ENCODE peak calls at places on chromosome 5, in ten cellular contexts. One of them, this sample, is unnamed. For H3K4me1, the result is how much of the 10 kb centered on the place peaks cover.

GRCh38 chr5:37477426-37477825 is 98.3 kb downstream of the WDR70 start:
- DNase-seq in tibial artery: no peak
- DNase-seq in breast epithelium: no peak
- DNase-seq in OCI-LY7: no peak
- DNase-seq in vagina: no peak
- DNase-seq in trophoblast cell: no peak
- DNase-seq in ovary: no peak
- DNase-seq in CD8-positive, alpha-beta T cell: no peak
- DNase-seq in adipocyte: no peak
- DNase-seq in GM23248: no peak
- DNase-seq in this sample: no peak

GRCh38 chr5:91433861-91434260 is 50.7 kb upstream of the ARRDC3 start:
- DNase-seq in GM23248: no peak
- DNase-seq in CD8-positive, alpha-beta T cell: no peak
- DNase-seq in ovary: no peak
- DNase-seq in adipocyte: no peak
- DNase-seq in OCI-LY7: no peak
- DNase-seq in trophoblast cell: no peak
- DNase-seq in vagina: no peak
- DNase-seq in breast epithelium: no peak
- DNase-seq in tibial artery: no peak
- DNase-seq in this sample: no peak

GRCh38 chr5:40781843-40782409 is 16.2 kb downstream of the PRKAA1 start:
- DNase-seq in trophoblast cell: no peak
- DNase-seq in CD8-positive, alpha-beta T cell: no peak
- DNase-seq in vagina: no peak
- DNase-seq in GM23248: peak
- DNase-seq in ovary: no peak
- DNase-seq in breast epithelium: no peak
- DNase-seq in OCI-LY7: no peak
- DNase-seq in adipocyte: peak
- DNase-seq in tibial artery: no peak
- DNase-seq in this sample: no peak

GRCh38 chr5:106288977-106289376 is 1381.8 kb downstream of the EFNA5 start:
- DNase-seq in adipocyte: peak
- DNase-seq in tibial artery: no peak
- DNase-seq in GM23248: no peak
- DNase-seq in breast epithelium: no peak
- DNase-seq in vagina: no peak
- DNase-seq in trophoblast cell: no peak
- DNase-seq in OCI-LY7: no peak
- DNase-seq in ovary: no peak
- DNase-seq in CD8-positive, alpha-beta T cell: no peak
- DNase-seq in this sample: no peak

GRCh38 chr5:179668404-179668803 is 12.4 kb downstream of the CBY3 start:
- DNase-seq in ovary: no peak
- DNase-seq in GM23248: peak
- DNase-seq in breast epithelium: no peak
- DNase-seq in OCI-LY7: peak
- DNase-seq in CD8-positive, alpha-beta T cell: peak
- DNase-seq in vagina: no peak
- DNase-seq in adipocyte: peak
- DNase-seq in tibial artery: no peak
- DNase-seq in trophoblast cell: peak
- DNase-seq in this sample: no peak

GRCh38 chr5:40672440-40672839 is 7.3 kb upstream of the PTGER4 start:
- DNase-seq in tibial artery: no peak
- DNase-seq in adipocyte: no peak
- DNase-seq in OCI-LY7: no peak
- DNase-seq in trophoblast cell: no peak
- DNase-seq in vagina: no peak
- DNase-seq in GM23248: no peak
- DNase-seq in ovary: no peak
- DNase-seq in breast epithelium: no peak
- DNase-seq in CD8-positive, alpha-beta T cell: no peak
- DNase-seq in this sample: no peak

GRCh38 chr5:67693956-67694564 is 497.5 kb upstream of the CD180 start:
- DNase-seq in breast epithelium: peak
- DNase-seq in ovary: peak
- DNase-seq in OCI-LY7: no peak
- DNase-seq in tibial artery: peak
- DNase-seq in adipocyte: peak
- DNase-seq in trophoblast cell: no peak
- DNase-seq in vagina: no peak
- DNase-seq in GM23248: peak
- DNase-seq in CD8-positive, alpha-beta T cell: no peak
- DNase-seq in this sample: no peak

GRCh38 chr5:176415240-176416122 is 858 bp downstream of the CLTB start:
- DNase-seq in CD8-positive, alpha-beta T cell: no peak
- DNase-seq in trophoblast cell: peak
- DNase-seq in OCI-LY7: peak
- DNase-seq in breast epithelium: peak
- DNase-seq in tibial artery: peak
- DNase-seq in ovary: peak
- DNase-seq in GM23248: peak
- DNase-seq in adipocyte: peak
- DNase-seq in vagina: no peak
- DNase-seq in this sample: no peak

GRCh38 chr5:59104400-59105117 is 521.7 kb downstream of the RAB3C start:
- DNase-seq in GM23248: no peak
- DNase-seq in CD8-positive, alpha-beta T cell: no peak
- DNase-seq in OCI-LY7: no peak
- DNase-seq in tibial artery: no peak
- DNase-seq in breast epithelium: no peak
- DNase-seq in vagina: no peak
- DNase-seq in trophoblast cell: peak
- DNase-seq in ovary: no peak
- DNase-seq in adipocyte: no peak
- DNase-seq in this sample: no peak

GRCh38 chr5:1298067-1298551 is 3.2 kb upstream of the TERT start:
- DNase-seq in breast epithelium: peak
- DNase-seq in vagina: no peak
- DNase-seq in tibial artery: no peak
- DNase-seq in OCI-LY7: no peak
- DNase-seq in adipocyte: no peak
- DNase-seq in CD8-positive, alpha-beta T cell: no peak
- DNase-seq in GM23248: no peak
- DNase-seq in ovary: no peak
- DNase-seq in trophoblast cell: no peak
- DNase-seq in this sample: no peak

GRCh38 chr5:119288364-119289047 is 67.3 kb upstream of the TNFAIP8 start:
- DNase-seq in trophoblast cell: peak
- DNase-seq in OCI-LY7: no peak
- DNase-seq in vagina: no peak
- DNase-seq in CD8-positive, alpha-beta T cell: no peak
- DNase-seq in GM23248: peak
- DNase-seq in breast epithelium: no peak
- DNase-seq in tibial artery: no peak
- DNase-seq in adipocyte: peak
- DNase-seq in ovary: no peak
- DNase-seq in this sample: no peak

GRCh38 chr5:178685386-178686059 is 44.9 kb downstream of the ZNF354A start:
- DNase-seq in trophoblast cell: peak
- DNase-seq in GM23248: no peak
- DNase-seq in tibial artery: no peak
- DNase-seq in adipocyte: no peak
- DNase-seq in breast epithelium: no peak
- DNase-seq in vagina: no peak
- DNase-seq in OCI-LY7: no peak
- DNase-seq in CD8-positive, alpha-beta T cell: no peak
- DNase-seq in ovary: no peak
- DNase-seq in this sample: no peak

GRCh38 chr5:112418412-112419049 is 546 bp downstream of the EPB41L4A start:
- DNase-seq in adipocyte: peak
- DNase-seq in CD8-positive, alpha-beta T cell: no peak
- DNase-seq in breast epithelium: no peak
- DNase-seq in trophoblast cell: no peak
- DNase-seq in ovary: peak
- DNase-seq in OCI-LY7: no peak
- DNase-seq in tibial artery: peak
- DNase-seq in vagina: no peak
- DNase-seq in GM23248: peak
- DNase-seq in this sample: no peak

GRCh38 chr5:53059281-53059680 is 50.3 kb downstream of the MOCS2 start:
- DNase-seq in ovary: no peak
- DNase-seq in GM23248: no peak
- DNase-seq in adipocyte: no peak
- DNase-seq in trophoblast cell: no peak
- DNase-seq in CD8-positive, alpha-beta T cell: no peak
- DNase-seq in vagina: no peak
- DNase-seq in breast epithelium: no peak
- DNase-seq in OCI-LY7: no peak
- DNase-seq in tibial artery: no peak
- DNase-seq in this sample: no peak

GRCh38 chr5:68839019-68839552 is 254.7 kb upstream of the SLC30A5 start:
- DNase-seq in ovary: no peak
- DNase-seq in CD8-positive, alpha-beta T cell: no peak
- DNase-seq in vagina: no peak
- DNase-seq in OCI-LY7: no peak
- DNase-seq in tibial artery: no peak
- DNase-seq in GM23248: peak
- DNase-seq in breast epithelium: no peak
- DNase-seq in trophoblast cell: peak
- DNase-seq in adipocyte: peak
- DNase-seq in this sample: no peak

GRCh38 chr5:149404746-149405549 is 25.9 kb upstream of the IL17B start:
- DNase-seq in tibial artery: peak
- DNase-seq in vagina: no peak
- DNase-seq in adipocyte: peak
- DNase-seq in OCI-LY7: no peak
- DNase-seq in ovary: no peak
- DNase-seq in CD8-positive, alpha-beta T cell: no peak
- DNase-seq in GM23248: peak
- DNase-seq in breast epithelium: no peak
- DNase-seq in trophoblast cell: peak
- DNase-seq in this sample: no peak

GRCh38 chr5:88664630-88665029 is 218.4 kb downstream of the MEF2C start:
- DNase-seq in CD8-positive, alpha-beta T cell: no peak
- DNase-seq in OCI-LY7: no peak
- DNase-seq in GM23248: no peak
- DNase-seq in ovary: no peak
- DNase-seq in vagina: no peak
- DNase-seq in trophoblast cell: no peak
- DNase-seq in tibial artery: no peak
- DNase-seq in adipocyte: no peak
- DNase-seq in breast epithelium: no peak
- DNase-seq in this sample: no peak

DNA sequence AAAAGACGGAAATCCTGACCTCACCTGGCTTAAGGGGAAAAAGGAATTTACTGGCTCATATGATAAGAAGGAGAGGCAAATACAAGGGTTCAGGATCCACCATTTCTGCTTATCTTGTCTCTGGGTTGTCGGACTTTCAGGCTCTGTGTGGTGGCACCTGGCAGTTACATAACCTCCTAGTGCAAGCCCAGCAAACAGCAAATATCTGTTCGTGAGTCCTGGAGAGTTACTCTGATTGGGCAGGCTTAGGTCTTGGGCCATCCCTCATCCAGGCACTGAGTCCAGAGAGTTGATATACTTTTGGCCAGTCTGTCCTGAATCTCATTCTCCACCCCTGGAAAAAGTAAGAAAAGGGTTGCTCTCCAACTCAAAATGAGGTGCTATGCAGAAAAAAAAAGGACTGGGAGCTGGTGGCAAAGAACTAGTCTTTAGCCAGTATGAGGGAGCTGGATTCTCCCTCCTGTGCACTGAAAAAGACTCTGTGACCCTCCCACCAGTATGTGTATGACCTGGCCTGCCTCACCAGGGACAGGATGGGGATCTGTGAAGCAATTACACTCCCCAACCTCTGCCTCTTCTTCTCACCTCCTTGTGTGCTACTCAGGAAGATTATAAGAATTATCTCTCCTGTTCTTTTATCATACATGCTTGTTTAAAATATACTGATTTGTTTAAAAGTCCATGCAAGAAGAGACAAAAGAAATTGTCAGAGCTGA is 282.9 kb downstream of the ARHGAP26 start:
- DNase-seq in vagina: no peak
- DNase-seq in OCI-LY7: no peak
- DNase-seq in trophoblast cell: no peak
- DNase-seq in CD8-positive, alpha-beta T cell: no peak
- DNase-seq in ovary: no peak
- DNase-seq in adipocyte: no peak
- DNase-seq in breast epithelium: no peak
- DNase-seq in GM23248: no peak
- DNase-seq in tibial artery: no peak
- DNase-seq in this sample: no peak
- H3K4me1 ChIP-seq in vagina: under half
- H3K4me1 ChIP-seq in OCI-LY7: under half
- H3K4me1 ChIP-seq in trophoblast cell: under half
- H3K4me1 ChIP-seq in CD8-positive, alpha-beta T cell: under half
- H3K4me1 ChIP-seq in ovary: under half
- H3K4me1 ChIP-seq in adipocyte: half or more
- H3K4me1 ChIP-seq in breast epithelium: under half
- H3K4me1 ChIP-seq in GM23248: under half
- H3K4me1 ChIP-seq in tibial artery: under half
- H3K4me1 ChIP-seq in this sample: under half

DNA sequence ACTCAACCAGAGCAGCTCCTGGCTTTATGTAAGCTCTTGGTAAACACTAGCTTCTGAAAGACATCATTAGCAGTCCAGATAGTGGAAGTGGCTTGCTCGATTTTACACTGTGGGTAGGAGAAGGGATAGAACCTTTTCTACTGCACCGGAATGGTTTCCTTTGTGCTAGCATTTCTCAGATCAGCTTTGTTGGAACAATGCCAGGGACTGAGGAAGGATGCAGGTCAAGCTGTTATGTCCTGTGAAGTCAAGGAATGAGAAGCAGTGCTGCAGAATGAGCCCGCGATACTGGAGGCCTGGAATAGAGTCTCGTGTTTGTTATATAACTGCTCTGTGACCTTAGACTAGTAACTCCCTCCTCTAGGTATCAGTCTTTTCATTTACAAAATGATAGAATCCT is 233.6 kb downstream of the GABRB2 start:
- DNase-seq in breast epithelium: no peak
- DNase-seq in tibial artery: no peak
- DNase-seq in CD8-positive, alpha-beta T cell: no peak
- DNase-seq in GM23248: no peak
- DNase-seq in trophoblast cell: no peak
- DNase-seq in vagina: no peak
- DNase-seq in adipocyte: no peak
- DNase-seq in OCI-LY7: no peak
- DNase-seq in ovary: no peak
- DNase-seq in this sample: no peak
- H3K4me1 ChIP-seq in breast epithelium: under half
- H3K4me1 ChIP-seq in tibial artery: under half
- H3K4me1 ChIP-seq in CD8-positive, alpha-beta T cell: under half
- H3K4me1 ChIP-seq in GM23248: under half
- H3K4me1 ChIP-seq in trophoblast cell: under half
- H3K4me1 ChIP-seq in vagina: under half
- H3K4me1 ChIP-seq in adipocyte: under half
- H3K4me1 ChIP-seq in OCI-LY7: under half
- H3K4me1 ChIP-seq in ovary: under half
- H3K4me1 ChIP-seq in this sample: under half

GRCh38 chr5:55450050-55450765 is 84.6 kb downstream of the PLPP1 start:
- DNase-seq in OCI-LY7: no peak
- DNase-seq in breast epithelium: no peak
- DNase-seq in ovary: no peak
- DNase-seq in GM23248: peak
- DNase-seq in trophoblast cell: peak
- DNase-seq in CD8-positive, alpha-beta T cell: no peak
- DNase-seq in vagina: no peak
- DNase-seq in tibial artery: no peak
- DNase-seq in adipocyte: peak
- DNase-seq in this sample: no peak
- H3K4me1 ChIP-seq in OCI-LY7: under half
- H3K4me1 ChIP-seq in breast epithelium: under half
- H3K4me1 ChIP-seq in ovary: under half
- H3K4me1 ChIP-seq in GM23248: under half
- H3K4me1 ChIP-seq in trophoblast cell: under half
- H3K4me1 ChIP-seq in CD8-positive, alpha-beta T cell: under half
- H3K4me1 ChIP-seq in vagina: under half
- H3K4me1 ChIP-seq in tibial artery: under half
- H3K4me1 ChIP-seq in adipocyte: under half
- H3K4me1 ChIP-seq in this sample: under half

GRCh38 chr5:166427211-166427610 is 1864.2 kb upstream of the WWC1 start:
- DNase-seq in GM23248: no peak
- DNase-seq in vagina: no peak
- DNase-seq in adipocyte: no peak
- DNase-seq in CD8-positive, alpha-beta T cell: no peak
- DNase-seq in tibial artery: no peak
- DNase-seq in trophoblast cell: peak
- DNase-seq in OCI-LY7: no peak
- DNase-seq in ovary: no peak
- DNase-seq in breast epithelium: no peak
- DNase-seq in this sample: no peak
- H3K4me1 ChIP-seq in GM23248: under half
- H3K4me1 ChIP-seq in vagina: under half
- H3K4me1 ChIP-seq in adipocyte: under half
- H3K4me1 ChIP-seq in CD8-positive, alpha-beta T cell: under half
- H3K4me1 ChIP-seq in tibial artery: under half
- H3K4me1 ChIP-seq in trophoblast cell: under half
- H3K4me1 ChIP-seq in OCI-LY7: under half
- H3K4me1 ChIP-seq in ovary: under half
- H3K4me1 ChIP-seq in breast epithelium: under half
- H3K4me1 ChIP-seq in this sample: under half